ENCODE peak calls at places on chromosomes 3 and 15, in seven cellular contexts. N is neural progenitor cell, X is tibial nerve, J is upper lobe of right lung, Z is Panc1, U is ascending aorta, A is HFF-Myc. W is an unnamed sample.

GRCh38 chr15:100222349-100222715 is 119.4 kb downstream of the ADAMTS17 start:
- DNase-seq in N (no peak), X (no peak), U (no peak), J (no peak), Z (no peak), A (no peak), W (no peak)

GRCh38 chr3:174377096-174377495 is 482.0 kb upstream of the NAALADL2 start:
- DNase-seq in U (no peak), X (no peak), J (no peak), N (no peak), Z (no peak), A (no peak), W (no peak)

GRCh38 chr3:193905993-193906396 is 230.0 kb upstream of the HES1 start:
- DNase-seq in A (no peak), X (no peak), U (no peak), J (no peak), Z (no peak), N (no peak), W (no peak)

GRCh38 chr3:46668591-46668990 is 24.9 kb downstream of the ALS2CL start:
- DNase-seq in Z (no peak), A (no peak), U (peak; percentile 5), J (peak; percentile 43), X (no peak), N (no peak), W (no peak)

GRCh38 chr3:122074621-122075265 is 19.6 kb downstream of the CD86 start:
- DNase-seq in X (no peak), U (peak; percentile 35), J (peak; percentile 71), Z (no peak), N (no peak), A (no peak), W (no peak)

GRCh38 chr3:127707777-127708438 is 35.2 kb downstream of the ABTB1 start:
- DNase-seq in Z (no peak), A (no peak), N (no peak), J (peak; percentile 26), X (no peak), U (no peak), W (no peak)

GRCh38 chr15:41494922-41495735 is 1.5 kb downstream of the ITPKA start:
- DNase-seq in Z (no peak), A (no peak), J (no peak), N (peak; percentile 66), X (no peak), U (no peak), W (no peak)

GRCh38 chr15:33016405-33017024 is 178.0 kb downstream of the FMN1 start:
- DNase-seq in N (no peak), U (no peak), A (no peak), J (no peak), Z (no peak), X (no peak), W (no peak)

GRCh38 chr15:101176625-101177024 is 75.2 kb downstream of the CHSY1 start:
- DNase-seq in J (no peak), U (no peak), N (no peak), A (no peak), X (no peak), Z (no peak), W (no peak)

GRCh38 chr3:186320862-186321568 is 41.0 kb downstream of the DGKG start:
- DNase-seq in U (no peak), N (no peak), Z (no peak), J (no peak), X (no peak), A (no peak), W (no peak)

GRCh38 chr3:113707835-113708234 is 11.4 kb upstream of the USF3 start:
- DNase-seq in Z (no peak), X (no peak), U (no peak), J (no peak), N (no peak), A (no peak), W (no peak)

GRCh38 chr3:13144163-13145023 is 71.2 kb upstream of the IQSEC1 start:
- DNase-seq in J (peak; percentile 45), A (no peak), U (no peak), X (no peak), Z (no peak), N (no peak), W (no peak)

GRCh38 chr3:31937225-31937624 is 43.8 kb downstream of the OSBPL10 start:
- DNase-seq in U (no peak), A (no peak), N (no peak), X (no peak), J (no peak), Z (no peak), W (no peak)

GRCh38 chr15:84818221-84819131 is 1.3 kb downstream of the ALPK3 start:
- DNase-seq in X (no peak), N (peak; percentile 80), A (no peak), Z (no peak), J (peak; percentile 56), U (no peak), W (no peak)

GRCh38 chr3:112979244-112979832 is 4.4 kb upstream of the CD200R1 start:
- DNase-seq in Z (no peak), U (no peak), J (no peak), N (peak; percentile 51), X (peak; percentile 58), A (peak; percentile 9), W (no peak)

GRCh38 chr3:61560452-61561373 is 658 bp upstream of the PTPRG start:
- DNase-seq in U (no peak), A (peak; percentile 29), N (peak; percentile 90), J (peak; percentile 92), X (peak; percentile 78), Z (no peak), W (peak; percentile 54)

GRCh38 chr3:49371946-49372345 is 13.8 kb upstream of the GPX1 start:
- DNase-seq in Z (no peak), X (no peak), U (no peak), N (no peak), A (no peak), J (no peak), W (no peak)

GRCh38 chr3:49378249-49378899 is 20.2 kb upstream of the GPX1 start:
- DNase-seq in J (peak; percentile 73), Z (no peak), N (no peak), A (no peak), U (no peak), X (peak; percentile 40), W (no peak)

GRCh38 chr3:49373563-49373962 is 15.4 kb upstream of the GPX1 start:
- DNase-seq in X (no peak), J (no peak), N (no peak), Z (no peak), U (no peak), A (no peak), W (no peak)

GRCh38 chr3:49383387-49383786 is 25.2 kb upstream of the GPX1 start:
- DNase-seq in U (no peak), A (no peak), J (no peak), N (no peak), X (no peak), Z (no peak), W (no peak)

GRCh38 chr3:49377483-49377882 is 19.3 kb upstream of the GPX1 start:
- DNase-seq in U (no peak), X (no peak), A (no peak), J (no peak), Z (no peak), N (no peak), W (no peak)
- H3K4me3 ChIP-seq in U (no peak overlapping the region), X (no peak overlapping the region), A (no peak overlapping the region), J (no peak overlapping the region), Z (no peak overlapping the region), N (no peak overlapping the region), W (no peak overlapping the region)

GRCh38 chr15:68278345-68279217 is 1.0 kb downstream of the FEM1B start:
- DNase-seq in N (no peak), Z (no peak), X (no peak), A (no peak), U (no peak), J (no peak), W (no peak)
- TF ChIP-seq CTCF in N (peak; percentile 62), Z (peak; percentile 47), X (peak; percentile 15), A (no peak), U (peak; percentile 23), J (no peak), W (peak; percentile 38)

DNA sequence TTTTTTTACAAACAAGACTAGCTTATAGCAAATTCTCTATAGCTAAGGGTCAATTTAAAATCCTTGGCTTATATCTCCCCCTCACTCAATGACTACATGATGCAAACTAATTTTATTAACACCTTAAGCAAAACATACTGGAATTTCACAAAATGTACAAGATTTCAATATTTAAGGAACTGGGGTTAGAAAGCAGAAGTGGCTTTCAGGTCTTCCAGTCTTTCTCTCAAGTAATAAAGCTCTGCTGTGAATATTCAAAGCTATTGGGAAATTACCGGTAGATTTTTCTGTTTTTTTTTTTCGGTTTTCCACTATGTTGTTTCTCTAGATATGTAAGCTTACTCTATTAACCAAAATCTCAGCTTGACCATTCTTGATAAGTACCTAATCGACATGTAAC is 3.9 kb downstream of the EPM2AIP1 start:
- DNase-seq in Z (no peak), X (no peak), J (no peak), A (no peak), N (no peak), U (no peak), W (no peak)
- H3K4me3 ChIP-seq in Z (no peak overlapping the region), X (no peak overlapping the region), J (peak overlapping the region; percentile 82), A (peak overlapping the region; percentile 85), N (peak overlapping the region; percentile 66), U (peak overlapping the region; percentile 70), W (no peak overlapping the region)

GRCh38 chr15:73782339-73782979 is 29.3 kb upstream of the INSYN1 start:
- DNase-seq in N (no peak), Z (no peak), J (no peak), X (no peak), U (no peak), A (no peak), W (no peak)

GRCh38 chr15:73777741-73778140 is 24.6 kb upstream of the INSYN1 start:
- DNase-seq in N (no peak), J (no peak), Z (no peak), X (no peak), A (no peak), U (no peak), W (no peak)

GRCh38 chr15:73784299-73784698 is 31.1 kb upstream of the INSYN1 start:
- DNase-seq in A (no peak), X (no peak), U (no peak), Z (no peak), N (no peak), J (no peak), W (no peak)

GRCh38 chr15:73786518-73786917 is 33.4 kb upstream of the INSYN1 start:
- DNase-seq in A (no peak), N (peak; percentile 66), J (no peak), Z (no peak), X (no peak), U (no peak), W (no peak)

DNA sequence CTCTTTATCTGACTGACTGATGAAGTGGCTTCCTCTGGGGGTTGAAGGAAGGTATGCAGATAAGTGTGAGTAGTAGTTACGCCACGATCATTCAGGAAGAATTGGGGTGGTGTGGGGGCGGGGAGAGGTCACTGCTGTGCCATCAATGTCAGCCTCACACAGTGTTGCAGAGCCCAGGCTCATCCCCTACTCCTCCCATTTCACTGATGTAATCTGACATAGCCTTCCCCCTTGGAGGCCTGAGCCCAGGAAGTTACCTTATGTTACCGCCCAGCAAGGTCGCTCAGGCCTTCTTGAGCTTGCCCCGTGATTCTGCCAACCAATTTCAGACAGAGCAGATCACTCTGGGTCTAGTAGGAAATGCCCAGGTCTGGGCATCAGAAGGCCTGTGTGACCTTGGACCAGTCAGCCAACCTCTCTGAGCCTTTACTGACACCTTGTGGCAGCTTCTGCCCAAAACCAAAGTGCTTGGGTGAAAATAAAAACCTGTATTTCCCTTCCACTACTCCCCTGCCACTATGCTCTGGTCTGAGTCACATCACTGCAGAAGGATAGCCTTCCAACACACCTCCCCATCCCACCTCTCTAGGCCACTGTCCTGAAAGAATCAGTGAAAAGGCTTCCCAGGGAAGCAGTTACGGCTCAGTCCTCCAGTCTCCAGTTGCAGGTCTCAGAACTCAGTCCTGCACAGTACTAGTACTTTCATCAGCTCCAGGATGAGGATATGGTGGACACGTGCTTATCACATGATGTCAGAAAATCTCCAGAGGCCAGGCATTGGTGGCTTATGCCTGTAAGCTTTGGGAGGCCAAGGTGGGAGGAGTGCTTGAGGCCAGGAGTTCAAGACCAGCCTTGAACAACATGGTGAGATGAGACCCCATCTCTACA is 28.1 kb upstream of the INSYN1 start:
- DNase-seq in J (no peak), Z (no peak), X (no peak), N (no peak), A (no peak), U (no peak), W (no peak)
- TF ChIP-seq CTCF in J (peak; percentile 23), Z (peak; percentile 71), X (no peak), N (peak; percentile 40), A (peak; percentile 44), U (no peak), W (peak; percentile 33)